ENCODE peak calls at places on chromosome 9, in seven cellular contexts. One of them, this sample, is unnamed.

GRCh38 chr9:70573308-70573707 is 158.9 kb upstream of the KLF9 start:
- DNase-seq in iris pigment epithelial cell: no peak
- DNase-seq in A549: no peak
- DNase-seq in stimulated activated CD4-positive, alpha-beta T cell treated with anti-CD3 and anti-CD28 coated beads, Interleukin-12 subunit alpha, Interleukin-12 subunit beta, amount 100 ng/mL, for 4 hours: no peak
- DNase-seq in HT1080: no peak
- DNase-seq in stimulated activated CD8-positive, alpha-beta memory T cell treated with anti-CD3 and anti-CD28 coated beads, Interleukin-4, amount 100 ng/mL, for 1 hour: no peak
- DNase-seq in activated CD4-positive, alpha-beta T cell treated with anti-CD3 and anti-CD28 coated beads for 24 hours: no peak
- DNase-seq in this sample: no peak

GRCh38 chr9:36471359-36471758 is 71.3 kb upstream of the RNF38 start:
- DNase-seq in iris pigment epithelial cell: peak
- DNase-seq in activated CD4-positive, alpha-beta T cell treated with anti-CD3 and anti-CD28 coated beads for 24 hours: no peak
- DNase-seq in HT1080: no peak
- DNase-seq in A549: no peak
- DNase-seq in stimulated activated CD8-positive, alpha-beta memory T cell treated with anti-CD3 and anti-CD28 coated beads, Interleukin-4, amount 100 ng/mL, for 1 hour: no peak
- DNase-seq in stimulated activated CD4-positive, alpha-beta T cell treated with anti-CD3 and anti-CD28 coated beads, Interleukin-12 subunit alpha, Interleukin-12 subunit beta, amount 100 ng/mL, for 4 hours: no peak
- DNase-seq in this sample: no peak

GRCh38 chr9:133759946-133760345 is 21.8 kb upstream of the SARDH start:
- DNase-seq in stimulated activated CD8-positive, alpha-beta memory T cell treated with anti-CD3 and anti-CD28 coated beads, Interleukin-4, amount 100 ng/mL, for 1 hour: no peak
- DNase-seq in activated CD4-positive, alpha-beta T cell treated with anti-CD3 and anti-CD28 coated beads for 24 hours: no peak
- DNase-seq in stimulated activated CD4-positive, alpha-beta T cell treated with anti-CD3 and anti-CD28 coated beads, Interleukin-12 subunit alpha, Interleukin-12 subunit beta, amount 100 ng/mL, for 4 hours: no peak
- DNase-seq in A549: no peak
- DNase-seq in iris pigment epithelial cell: no peak
- DNase-seq in HT1080: no peak
- DNase-seq in this sample: no peak

GRCh38 chr9:128394404-128395168 is 23.4 kb downstream of the URM1 start:
- DNase-seq in stimulated activated CD8-positive, alpha-beta memory T cell treated with anti-CD3 and anti-CD28 coated beads, Interleukin-4, amount 100 ng/mL, for 1 hour: no peak
- DNase-seq in A549: no peak
- DNase-seq in iris pigment epithelial cell: no peak
- DNase-seq in activated CD4-positive, alpha-beta T cell treated with anti-CD3 and anti-CD28 coated beads for 24 hours: no peak
- DNase-seq in HT1080: no peak
- DNase-seq in stimulated activated CD4-positive, alpha-beta T cell treated with anti-CD3 and anti-CD28 coated beads, Interleukin-12 subunit alpha, Interleukin-12 subunit beta, amount 100 ng/mL, for 4 hours: no peak
- DNase-seq in this sample: no peak

GRCh38 chr9:133702798-133703570 is 35.2 kb downstream of the SARDH start:
- DNase-seq in stimulated activated CD4-positive, alpha-beta T cell treated with anti-CD3 and anti-CD28 coated beads, Interleukin-12 subunit alpha, Interleukin-12 subunit beta, amount 100 ng/mL, for 4 hours: no peak
- DNase-seq in activated CD4-positive, alpha-beta T cell treated with anti-CD3 and anti-CD28 coated beads for 24 hours: no peak
- DNase-seq in stimulated activated CD8-positive, alpha-beta memory T cell treated with anti-CD3 and anti-CD28 coated beads, Interleukin-4, amount 100 ng/mL, for 1 hour: no peak
- DNase-seq in A549: no peak
- DNase-seq in HT1080: no peak
- DNase-seq in iris pigment epithelial cell: no peak
- DNase-seq in this sample: peak

GRCh38 chr9:135602789-135603481 is 36.4 kb downstream of the GLT6D1 start:
- DNase-seq in A549: peak
- DNase-seq in stimulated activated CD4-positive, alpha-beta T cell treated with anti-CD3 and anti-CD28 coated beads, Interleukin-12 subunit alpha, Interleukin-12 subunit beta, amount 100 ng/mL, for 4 hours: peak
- DNase-seq in iris pigment epithelial cell: peak
- DNase-seq in activated CD4-positive, alpha-beta T cell treated with anti-CD3 and anti-CD28 coated beads for 24 hours: peak
- DNase-seq in HT1080: no peak
- DNase-seq in stimulated activated CD8-positive, alpha-beta memory T cell treated with anti-CD3 and anti-CD28 coated beads, Interleukin-4, amount 100 ng/mL, for 1 hour: peak
- DNase-seq in this sample: peak

GRCh38 chr9:98708933-98709911 is at the start of gene GABBR2:
- DNase-seq in A549: no peak
- DNase-seq in iris pigment epithelial cell: peak
- DNase-seq in stimulated activated CD4-positive, alpha-beta T cell treated with anti-CD3 and anti-CD28 coated beads, Interleukin-12 subunit alpha, Interleukin-12 subunit beta, amount 100 ng/mL, for 4 hours: no peak
- DNase-seq in activated CD4-positive, alpha-beta T cell treated with anti-CD3 and anti-CD28 coated beads for 24 hours: no peak
- DNase-seq in HT1080: no peak
- DNase-seq in stimulated activated CD8-positive, alpha-beta memory T cell treated with anti-CD3 and anti-CD28 coated beads, Interleukin-4, amount 100 ng/mL, for 1 hour: no peak
- DNase-seq in this sample: peak

GRCh38 chr9:76181781-76182180 is 212.4 kb downstream of the RFK start:
- DNase-seq in activated CD4-positive, alpha-beta T cell treated with anti-CD3 and anti-CD28 coated beads for 24 hours: no peak
- DNase-seq in stimulated activated CD8-positive, alpha-beta memory T cell treated with anti-CD3 and anti-CD28 coated beads, Interleukin-4, amount 100 ng/mL, for 1 hour: no peak
- DNase-seq in A549: no peak
- DNase-seq in iris pigment epithelial cell: no peak
- DNase-seq in stimulated activated CD4-positive, alpha-beta T cell treated with anti-CD3 and anti-CD28 coated beads, Interleukin-12 subunit alpha, Interleukin-12 subunit beta, amount 100 ng/mL, for 4 hours: no peak
- DNase-seq in HT1080: no peak
- DNase-seq in this sample: no peak

GRCh38 chr9:36991516-36992134 is 42.4 kb downstream of the PAX5 start:
- DNase-seq in HT1080: peak
- DNase-seq in A549: peak
- DNase-seq in activated CD4-positive, alpha-beta T cell treated with anti-CD3 and anti-CD28 coated beads for 24 hours: peak
- DNase-seq in stimulated activated CD4-positive, alpha-beta T cell treated with anti-CD3 and anti-CD28 coated beads, Interleukin-12 subunit alpha, Interleukin-12 subunit beta, amount 100 ng/mL, for 4 hours: peak
- DNase-seq in iris pigment epithelial cell: peak
- DNase-seq in stimulated activated CD8-positive, alpha-beta memory T cell treated with anti-CD3 and anti-CD28 coated beads, Interleukin-4, amount 100 ng/mL, for 1 hour: no peak
- DNase-seq in this sample: peak

GRCh38 chr9:109314011-109314531 is 6.8 kb downstream of the EPB41L4B start:
- DNase-seq in stimulated activated CD8-positive, alpha-beta memory T cell treated with anti-CD3 and anti-CD28 coated beads, Interleukin-4, amount 100 ng/mL, for 1 hour: no peak
- DNase-seq in HT1080: no peak
- DNase-seq in activated CD4-positive, alpha-beta T cell treated with anti-CD3 and anti-CD28 coated beads for 24 hours: no peak
- DNase-seq in A549: no peak
- DNase-seq in stimulated activated CD4-positive, alpha-beta T cell treated with anti-CD3 and anti-CD28 coated beads, Interleukin-12 subunit alpha, Interleukin-12 subunit beta, amount 100 ng/mL, for 4 hours: no peak
- DNase-seq in iris pigment epithelial cell: no peak
- DNase-seq in this sample: no peak

GRCh38 chr9:975740-976257 is 656 bp upstream of the DMRT3 start:
- DNase-seq in stimulated activated CD4-positive, alpha-beta T cell treated with anti-CD3 and anti-CD28 coated beads, Interleukin-12 subunit alpha, Interleukin-12 subunit beta, amount 100 ng/mL, for 4 hours: no peak
- DNase-seq in HT1080: no peak
- DNase-seq in A549: no peak
- DNase-seq in stimulated activated CD8-positive, alpha-beta memory T cell treated with anti-CD3 and anti-CD28 coated beads, Interleukin-4, amount 100 ng/mL, for 1 hour: no peak
- DNase-seq in iris pigment epithelial cell: no peak
- DNase-seq in activated CD4-positive, alpha-beta T cell treated with anti-CD3 and anti-CD28 coated beads for 24 hours: no peak
- DNase-seq in this sample: no peak

GRCh38 chr9:134502261-134503211 is 139.1 kb upstream of the COL5A1 start:
- DNase-seq in activated CD4-positive, alpha-beta T cell treated with anti-CD3 and anti-CD28 coated beads for 24 hours: no peak
- DNase-seq in stimulated activated CD4-positive, alpha-beta T cell treated with anti-CD3 and anti-CD28 coated beads, Interleukin-12 subunit alpha, Interleukin-12 subunit beta, amount 100 ng/mL, for 4 hours: no peak
- DNase-seq in iris pigment epithelial cell: peak
- DNase-seq in stimulated activated CD8-positive, alpha-beta memory T cell treated with anti-CD3 and anti-CD28 coated beads, Interleukin-4, amount 100 ng/mL, for 1 hour: no peak
- DNase-seq in A549: peak
- DNase-seq in HT1080: peak
- DNase-seq in this sample: no peak

GRCh38 chr9:136270173-136270710 is 24.6 kb upstream of the QSOX2 start:
- DNase-seq in HT1080: no peak
- DNase-seq in A549: no peak
- DNase-seq in stimulated activated CD8-positive, alpha-beta memory T cell treated with anti-CD3 and anti-CD28 coated beads, Interleukin-4, amount 100 ng/mL, for 1 hour: no peak
- DNase-seq in stimulated activated CD4-positive, alpha-beta T cell treated with anti-CD3 and anti-CD28 coated beads, Interleukin-12 subunit alpha, Interleukin-12 subunit beta, amount 100 ng/mL, for 4 hours: no peak
- DNase-seq in iris pigment epithelial cell: no peak
- DNase-seq in activated CD4-positive, alpha-beta T cell treated with anti-CD3 and anti-CD28 coated beads for 24 hours: no peak
- DNase-seq in this sample: no peak

GRCh38 chr9:111036068-111036789 is 2.0 kb downstream of the LPAR1 start:
- DNase-seq in A549: no peak
- DNase-seq in HT1080: no peak
- DNase-seq in stimulated activated CD4-positive, alpha-beta T cell treated with anti-CD3 and anti-CD28 coated beads, Interleukin-12 subunit alpha, Interleukin-12 subunit beta, amount 100 ng/mL, for 4 hours: no peak
- DNase-seq in stimulated activated CD8-positive, alpha-beta memory T cell treated with anti-CD3 and anti-CD28 coated beads, Interleukin-4, amount 100 ng/mL, for 1 hour: no peak
- DNase-seq in iris pigment epithelial cell: peak
- DNase-seq in activated CD4-positive, alpha-beta T cell treated with anti-CD3 and anti-CD28 coated beads for 24 hours: no peak
- DNase-seq in this sample: no peak

GRCh38 chr9:118459832-118460425 is 755.7 kb downstream of the TLR4 start:
- DNase-seq in stimulated activated CD4-positive, alpha-beta T cell treated with anti-CD3 and anti-CD28 coated beads, Interleukin-12 subunit alpha, Interleukin-12 subunit beta, amount 100 ng/mL, for 4 hours: no peak
- DNase-seq in activated CD4-positive, alpha-beta T cell treated with anti-CD3 and anti-CD28 coated beads for 24 hours: no peak
- DNase-seq in iris pigment epithelial cell: no peak
- DNase-seq in HT1080: no peak
- DNase-seq in stimulated activated CD8-positive, alpha-beta memory T cell treated with anti-CD3 and anti-CD28 coated beads, Interleukin-4, amount 100 ng/mL, for 1 hour: no peak
- DNase-seq in A549: no peak
- DNase-seq in this sample: peak

GRCh38 chr9:129617167-129617566 is 3.7 kb downstream of the C9orf50 start:
- DNase-seq in A549: peak
- DNase-seq in HT1080: peak
- DNase-seq in activated CD4-positive, alpha-beta T cell treated with anti-CD3 and anti-CD28 coated beads for 24 hours: no peak
- DNase-seq in stimulated activated CD4-positive, alpha-beta T cell treated with anti-CD3 and anti-CD28 coated beads, Interleukin-12 subunit alpha, Interleukin-12 subunit beta, amount 100 ng/mL, for 4 hours: no peak
- DNase-seq in iris pigment epithelial cell: peak
- DNase-seq in stimulated activated CD8-positive, alpha-beta memory T cell treated with anti-CD3 and anti-CD28 coated beads, Interleukin-4, amount 100 ng/mL, for 1 hour: no peak
- DNase-seq in this sample: peak

GRCh38 chr9:133003071-133003461 is 24.6 kb downstream of the GFI1B start:
- DNase-seq in iris pigment epithelial cell: no peak
- DNase-seq in HT1080: no peak
- DNase-seq in activated CD4-positive, alpha-beta T cell treated with anti-CD3 and anti-CD28 coated beads for 24 hours: no peak
- DNase-seq in stimulated activated CD8-positive, alpha-beta memory T cell treated with anti-CD3 and anti-CD28 coated beads, Interleukin-4, amount 100 ng/mL, for 1 hour: no peak
- DNase-seq in A549: no peak
- DNase-seq in stimulated activated CD4-positive, alpha-beta T cell treated with anti-CD3 and anti-CD28 coated beads, Interleukin-12 subunit alpha, Interleukin-12 subunit beta, amount 100 ng/mL, for 4 hours: no peak
- DNase-seq in this sample: no peak

GRCh38 chr9:75147638-75148037 is 59.3 kb downstream of the OSTF1 start:
- DNase-seq in iris pigment epithelial cell: peak
- DNase-seq in HT1080: peak
- DNase-seq in A549: no peak
- DNase-seq in stimulated activated CD4-positive, alpha-beta T cell treated with anti-CD3 and anti-CD28 coated beads, Interleukin-12 subunit alpha, Interleukin-12 subunit beta, amount 100 ng/mL, for 4 hours: no peak
- DNase-seq in stimulated activated CD8-positive, alpha-beta memory T cell treated with anti-CD3 and anti-CD28 coated beads, Interleukin-4, amount 100 ng/mL, for 1 hour: no peak
- DNase-seq in activated CD4-positive, alpha-beta T cell treated with anti-CD3 and anti-CD28 coated beads for 24 hours: no peak
- DNase-seq in this sample: no peak

GRCh38 chr9:91811024-91811909 is 138.8 kb downstream of the ROR2 start:
- DNase-seq in iris pigment epithelial cell: no peak
- DNase-seq in activated CD4-positive, alpha-beta T cell treated with anti-CD3 and anti-CD28 coated beads for 24 hours: no peak
- DNase-seq in stimulated activated CD4-positive, alpha-beta T cell treated with anti-CD3 and anti-CD28 coated beads, Interleukin-12 subunit alpha, Interleukin-12 subunit beta, amount 100 ng/mL, for 4 hours: no peak
- DNase-seq in stimulated activated CD8-positive, alpha-beta memory T cell treated with anti-CD3 and anti-CD28 coated beads, Interleukin-4, amount 100 ng/mL, for 1 hour: no peak
- DNase-seq in HT1080: no peak
- DNase-seq in A549: no peak
- DNase-seq in this sample: no peak

GRCh38 chr9:13726746-13727145 is 447.3 kb upstream of the MPDZ start:
- DNase-seq in activated CD4-positive, alpha-beta T cell treated with anti-CD3 and anti-CD28 coated beads for 24 hours: no peak
- DNase-seq in stimulated activated CD8-positive, alpha-beta memory T cell treated with anti-CD3 and anti-CD28 coated beads, Interleukin-4, amount 100 ng/mL, for 1 hour: no peak
- DNase-seq in HT1080: no peak
- DNase-seq in iris pigment epithelial cell: no peak
- DNase-seq in A549: no peak
- DNase-seq in stimulated activated CD4-positive, alpha-beta T cell treated with anti-CD3 and anti-CD28 coated beads, Interleukin-12 subunit alpha, Interleukin-12 subunit beta, amount 100 ng/mL, for 4 hours: no peak
- DNase-seq in this sample: no peak

GRCh38 chr9:34522091-34522887 is 501 bp downstream of the ENHO start:
- DNase-seq in HT1080: no peak
- DNase-seq in A549: no peak
- DNase-seq in stimulated activated CD8-positive, alpha-beta memory T cell treated with anti-CD3 and anti-CD28 coated beads, Interleukin-4, amount 100 ng/mL, for 1 hour: no peak
- DNase-seq in stimulated activated CD4-positive, alpha-beta T cell treated with anti-CD3 and anti-CD28 coated beads, Interleukin-12 subunit alpha, Interleukin-12 subunit beta, amount 100 ng/mL, for 4 hours: no peak
- DNase-seq in iris pigment epithelial cell: no peak
- DNase-seq in activated CD4-positive, alpha-beta T cell treated with anti-CD3 and anti-CD28 coated beads for 24 hours: no peak
- DNase-seq in this sample: peak

GRCh38 chr9:104826911-104827310 is 63.0 kb downstream of the NIPSNAP3B start:
- DNase-seq in iris pigment epithelial cell: no peak
- DNase-seq in HT1080: no peak
- DNase-seq in stimulated activated CD4-positive, alpha-beta T cell treated with anti-CD3 and anti-CD28 coated beads, Interleukin-12 subunit alpha, Interleukin-12 subunit beta, amount 100 ng/mL, for 4 hours: no peak
- DNase-seq in stimulated activated CD8-positive, alpha-beta memory T cell treated with anti-CD3 and anti-CD28 coated beads, Interleukin-4, amount 100 ng/mL, for 1 hour: no peak
- DNase-seq in activated CD4-positive, alpha-beta T cell treated with anti-CD3 and anti-CD28 coated beads for 24 hours: no peak
- DNase-seq in A549: no peak
- DNase-seq in this sample: no peak

GRCh38 chr9:7613931-7614330 is 185.6 kb downstream of the DMAC1 start:
- DNase-seq in A549: no peak
- DNase-seq in activated CD4-positive, alpha-beta T cell treated with anti-CD3 and anti-CD28 coated beads for 24 hours: no peak
- DNase-seq in HT1080: peak
- DNase-seq in stimulated activated CD8-positive, alpha-beta memory T cell treated with anti-CD3 and anti-CD28 coated beads, Interleukin-4, amount 100 ng/mL, for 1 hour: no peak
- DNase-seq in iris pigment epithelial cell: no peak
- DNase-seq in stimulated activated CD4-positive, alpha-beta T cell treated with anti-CD3 and anti-CD28 coated beads, Interleukin-12 subunit alpha, Interleukin-12 subunit beta, amount 100 ng/mL, for 4 hours: no peak
- DNase-seq in this sample: no peak